ENCODE peak calls at places on chromosomes 12 and 14, in six cellular contexts. Y is NCI-H510A treated with DMSO at 0.1 percent for 48 hours; C is AG09319; J is activated naive CD4-positive, alpha-beta T cell treated with Interleukin-2 at 50 U/mL for 16 hours; K is left lobe of liver; O is activated CD4-positive, alpha-beta T cell treated with anti-CD3 and anti-CD28 coated beads, Interleukin-2, amount 10 ng/mL, durations not matched to agents 7 days and 5 days. Q is an unnamed sample.

GRCh38 chr14:34355584-34356266 is 106.3 kb downstream of the SPTSSA start:
- DNase-seq in J (no peak), K (no peak), C (peak), O (no peak), Y (no peak), Q (no peak)

GRCh38 chr14:47435331-47435965 is 240.0 kb downstream of the MDGA2 start:
- DNase-seq in O (no peak), Y (no peak), C (no peak), K (no peak), J (no peak), Q (no peak)

GRCh38 chr14:83255015-83255726 is 1721.5 kb upstream of the SEL1L start:
- DNase-seq in J (no peak), K (no peak), O (no peak), C (no peak), Y (no peak), Q (no peak)

GRCh38 chr12:109436181-109436546 is 40.9 kb downstream of the KCTD10 start:
- DNase-seq in O (no peak), Y (no peak), C (no peak), J (no peak), K (no peak), Q (no peak)

GRCh38 chr12:84070311-84070710 is 842.3 kb downstream of the SLC6A15 start:
- DNase-seq in K (no peak), C (peak), Y (no peak), O (no peak), J (no peak), Q (no peak)

GRCh38 chr12:268483-268840 is 5.8 kb upstream of the SLC6A13 start:
- DNase-seq in O (no peak), J (no peak), Y (no peak), K (no peak), C (no peak), Q (no peak)

GRCh38 chr12:31263661-31264060 is 62.3 kb downstream of the SINHCAF start:
- DNase-seq in K (no peak), C (no peak), J (no peak), Y (no peak), O (no peak), Q (no peak)

GRCh38 chr12:388547-389137 is 478 bp downstream of the KDM5A start:
- DNase-seq in K (no peak), Y (no peak), C (no peak), J (peak), O (peak), Q (no peak)

GRCh38 chr12:58176296-58176869 is 235.0 kb downstream of the ATP23 start:
- DNase-seq in O (no peak), C (no peak), K (no peak), J (peak), Y (no peak), Q (peak)

GRCh38 chr14:89493877-89494634 is 77.0 kb upstream of the FOXN3 start:
- DNase-seq in J (no peak), Y (no peak), O (no peak), C (no peak), K (no peak), Q (peak)

GRCh38 chr14:68891851-68892660 is 87.0 kb downstream of the ACTN1 start:
- DNase-seq in K (no peak), J (no peak), C (no peak), Y (no peak), O (no peak), Q (no peak)

GRCh38 chr14:90383731-90384542 is 12.9 kb upstream of the CALM1 start:
- DNase-seq in J (peak), C (no peak), Y (peak), K (peak), O (peak), Q (peak)

GRCh38 chr12:8493084-8493483 is 20.2 kb upstream of the CLEC4D start:
- DNase-seq in J (peak), K (no peak), Y (no peak), C (no peak), O (peak), Q (no peak)

GRCh38 chr12:79686171-79686570 is 4.6 kb downstream of the PAWR start:
- DNase-seq in Y (peak), K (no peak), C (no peak), J (no peak), O (no peak), Q (no peak)

GRCh38 chr14:52314521-52315354 is 626 bp downstream of the PTGER2 start:
- DNase-seq in J (peak), Y (peak), C (no peak), K (no peak), O (peak), Q (no peak)

GRCh38 chr12:115341442-115341841 is 657.5 kb upstream of the TBX3 start:
- DNase-seq in C (peak), Y (no peak), J (no peak), O (no peak), K (no peak), Q (no peak)

GRCh38 chr12:14900521-14901227 is 15.0 kb upstream of the MGP start:
- DNase-seq in O (no peak), K (no peak), Y (no peak), J (no peak), C (no peak), Q (no peak)

GRCh38 chr14:89952581-89952980 is 1.9 kb downstream of the EFCAB11 start:
- DNase-seq in O (no peak), C (no peak), Y (no peak), K (no peak), J (no peak), Q (no peak)

GRCh38 chr12:48045061-48045846 is 41.0 kb upstream of the COL2A1 start:
- DNase-seq in C (no peak), Y (no peak), J (no peak), O (no peak), K (no peak), Q (no peak)

GRCh38 chr12:97960741-97961608 is 498.4 kb downstream of the RMST start:
- DNase-seq in O (peak), J (no peak), Y (peak), C (no peak), K (peak), Q (peak)

GRCh38 chr14:53842938-53843337 is 113.7 kb downstream of the BMP4 start:
- DNase-seq in C (no peak), K (no peak), Y (no peak), O (no peak), J (no peak), Q (no peak)

GRCh38 chr14:77794357-77794756 is 5.6 kb upstream of the ADCK1 start:
- DNase-seq in K (no peak), Y (no peak), C (no peak), O (no peak), J (no peak), Q (no peak)

GRCh38 chr12:41514050-41514449 is 325.9 kb downstream of the PDZRN4 start:
- DNase-seq in O (no peak), Y (peak), K (no peak), C (no peak), J (no peak), Q (no peak)

GRCh38 chr12:100279612-100280244 is 12.8 kb downstream of the SCYL2 start:
- DNase-seq in Y (no peak), O (no peak), J (no peak), K (no peak), C (no peak), Q (no peak)

GRCh38 chr14:85516239-85517112 is 13.5 kb upstream of the FLRT2 start:
- DNase-seq in C (peak), Y (no peak), O (no peak), K (no peak), J (no peak), Q (no peak)

GRCh38 chr12:46366771-46367170 is 5.8 kb downstream of the SLC38A2 start:
- DNase-seq in O (no peak), J (no peak), K (no peak), C (no peak), Y (no peak), Q (no peak)

GRCh38 chr12:8154526-8154925 is 2.3 kb upstream of the ZNF705A start:
- DNase-seq in O (peak), J (no peak), K (no peak), Y (no peak), C (no peak), Q (no peak)

GRCh38 chr14:68363841-68364711 is 428.8 kb downstream of the ZFP36L1 start:
- DNase-seq in J (no peak), O (no peak), K (peak), Y (no peak), C (no peak), Q (no peak)

GRCh38 chr12:68358532-68359485 is 26.6 kb upstream of the MDM1 start:
- DNase-seq in K (peak), C (peak), J (peak), O (peak), Y (peak), Q (no peak)

GRCh38 chr12:111842556-111843396 is 748 bp downstream of the MAPKAPK5 start:
- DNase-seq in J (peak), Y (no peak), C (no peak), O (no peak), K (peak), Q (no peak)

GRCh38 chr12:132710062-132710421 is 600 bp upstream of the PGAM5 start:
- DNase-seq in C (no peak), J (no peak), K (peak), Y (no peak), O (no peak), Q (no peak)

GRCh38 chr12:129819391-129819790 is 84.4 kb downstream of the TMEM132D start:
- DNase-seq in Y (no peak), C (no peak), K (no peak), J (no peak), O (no peak), Q (no peak)

GRCh38 chr14:68463705-68464104 is 329.2 kb downstream of the ZFP36L1 start:
- DNase-seq in J (no peak), K (no peak), C (no peak), O (no peak), Y (no peak), Q (no peak)

GRCh38 chr12:77685112-77685511 is 145.6 kb upstream of the NAV3 start:
- DNase-seq in J (no peak), O (peak), K (peak), Y (peak), C (peak), Q (peak)

GRCh38 chr14:68782091-68782981 is 10.5 kb downstream of the ZFP36L1 start:
- DNase-seq in K (peak), O (peak), C (no peak), J (peak), Y (no peak), Q (no peak)

GRCh38 chr12:52147367-52147972 is 44.3 kb downstream of the KRT80 start:
- DNase-seq in J (no peak), C (peak), K (no peak), Y (no peak), O (no peak), Q (no peak)

GRCh38 chr14:52025310-52025709 is 36.0 kb downstream of the RTRAF start:
- DNase-seq in C (peak), Y (no peak), J (no peak), O (no peak), K (no peak), Q (no peak)

GRCh38 chr12:29831173-29831572 is 47.4 kb upstream of the TMTC1 start:
- DNase-seq in K (no peak), J (no peak), O (no peak), Y (no peak), C (no peak), Q (no peak)

GRCh38 chr12:22625671-22626251 is 790 bp downstream of the ETNK1 start:
- DNase-seq in J (peak), K (peak), C (no peak), O (peak), Y (peak), Q (no peak)